ENCODE peak calls at places on chromosome 18, in five cellular contexts. X is psoas muscle, D is tibial nerve, K is thyroid gland, G is cardiac muscle cell. J is an unnamed sample. For H3K9me3, the result is how much of the 10 kb centered on the place peaks cover.

GRCh38 chr18:57803119-57803969 is at the start of gene ATP8B1:
- DNase-seq in K (peak), G (peak), X (peak), D (no peak), J (peak)

GRCh38 chr18:79400091-79400590 is 4.4 kb downstream of the NFATC1 start:
- DNase-seq in D (peak), X (peak), G (peak), K (peak), J (no peak)

GRCh38 chr18:58671941-58672565 is 788 bp downstream of the MALT1 start:
- DNase-seq in D (no peak), K (no peak), X (no peak), G (peak), J (no peak)

GRCh38 chr18:41972067-41973000 is 17.3 kb downstream of the PIK3C3 start:
- DNase-seq in G (peak), X (no peak), K (no peak), D (no peak), J (no peak)

GRCh38 chr18:57798713-57799373 is 4.3 kb downstream of the ATP8B1 start:
- DNase-seq in G (no peak), X (no peak), D (no peak), K (no peak), J (no peak)

GRCh38 chr18:46324556-46324955 is 220.4 kb downstream of the HAUS1 start:
- DNase-seq in K (no peak), X (no peak), D (no peak), G (peak), J (no peak)

GRCh38 chr18:77263471-77263774 is 13.8 kb downstream of the GALR1 start:
- DNase-seq in G (no peak), K (no peak), D (no peak), X (no peak), J (no peak)

GRCh38 chr18:4144201-4144600 is 310.9 kb downstream of the DLGAP1 start:
- DNase-seq in G (no peak), D (no peak), X (no peak), K (no peak), J (no peak)

GRCh38 chr18:72830109-72830508 is 37.7 kb downstream of the NETO1 start:
- DNase-seq in G (no peak), X (no peak), D (no peak), K (no peak), J (no peak)

GRCh38 chr18:12885500-12885899 is 1.5 kb upstream of the PTPN2 start:
- DNase-seq in G (no peak), X (no peak), K (no peak), D (no peak), J (no peak)

GRCh38 chr18:12883684-12884520 is at the start of gene PTPN2:
- DNase-seq in X (peak), D (peak), G (peak), K (peak), J (peak)

GRCh38 chr18:12886498-12887126 is 2.6 kb upstream of the PTPN2 start:
- DNase-seq in G (no peak), K (no peak), X (no peak), D (no peak), J (no peak)

GRCh38 chr18:12883003-12883683 is 894 bp downstream of the PTPN2 start:
- DNase-seq in D (no peak), K (peak), G (no peak), X (no peak), J (peak)

DNA sequence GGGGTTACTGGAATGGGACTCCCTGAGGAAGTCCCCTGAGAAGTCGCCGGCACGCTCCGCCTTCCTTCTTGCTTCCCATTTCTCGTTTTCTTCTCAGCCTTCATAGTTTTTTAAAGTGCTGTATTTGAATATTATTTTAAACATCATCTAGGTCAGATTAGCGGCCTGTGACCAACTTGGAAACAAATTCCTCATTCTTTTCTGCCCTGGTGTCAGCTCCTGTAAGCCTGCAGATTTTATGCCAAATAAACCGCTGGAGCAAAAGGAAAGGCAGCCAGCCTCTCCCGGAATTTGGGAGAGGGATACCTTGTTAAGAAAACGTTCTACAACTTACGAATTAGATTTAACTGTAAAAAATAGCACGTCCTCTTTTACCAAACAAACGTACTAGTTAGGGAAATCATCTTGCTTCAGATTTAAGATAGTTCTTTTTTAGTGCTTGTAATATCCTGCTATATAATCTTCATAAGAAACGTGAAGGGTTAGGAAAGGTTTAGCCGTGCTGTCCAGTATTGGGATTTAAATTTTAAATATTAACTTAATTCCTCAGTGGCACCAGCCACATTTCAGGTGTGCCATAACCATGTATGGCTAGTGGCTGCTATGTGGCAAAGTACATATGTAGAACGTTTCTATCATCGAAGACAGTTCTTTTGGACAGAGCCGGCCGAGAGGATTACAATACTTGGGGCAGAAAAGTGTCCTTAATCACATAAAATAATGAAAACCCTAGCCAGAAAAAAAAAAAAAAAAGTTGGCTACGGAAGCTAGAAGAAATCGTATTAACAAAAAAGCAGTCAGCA is 685 bp upstream of the PTPN2 start:
- DNase-seq in D (no peak), G (no peak), X (no peak), K (no peak), J (no peak)
- H3K4me3 ChIP-seq in D (peak), G (peak), X (peak), K (no peak), J (peak)

GRCh38 chr18:44579028-44579692 is 101.5 kb upstream of the SETBP1 start:
- DNase-seq in D (no peak), G (peak), X (no peak), K (no peak), J (peak)
- H3K27ac ChIP-seq in D (no peak), G (no peak), X (no peak), K (no peak), J (peak)

GRCh38 chr18:50473896-50474295 is 86.0 kb upstream of the MAPK4 start:
- DNase-seq in X (no peak), G (no peak), D (no peak), K (peak), J (no peak)

GRCh38 chr18:50475538-50476193 is 84.2 kb upstream of the MAPK4 start:
- DNase-seq in K (no peak), D (no peak), G (no peak), X (no peak), J (no peak)
- H3K9me3 ChIP-seq in K (under half), D (under half), G (under half), X (under half), J (under half)

GRCh38 chr18:63179422-63179821 is 140.1 kb downstream of the BCL2 start:
- DNase-seq in G (no peak), K (no peak), X (no peak), D (no peak), J (no peak)

GRCh38 chr18:63177259-63177658 is 142.3 kb downstream of the BCL2 start:
- DNase-seq in K (no peak), X (no peak), D (no peak), G (no peak), J (no peak)

GRCh38 chr18:63180333-63180732 is 139.2 kb downstream of the BCL2 start:
- DNase-seq in G (no peak), K (no peak), D (no peak), X (no peak), J (no peak)

GRCh38 chr18:63178526-63178880 is 141.1 kb downstream of the BCL2 start:
- DNase-seq in K (peak), G (peak), D (peak), X (peak), J (no peak)

DNA sequence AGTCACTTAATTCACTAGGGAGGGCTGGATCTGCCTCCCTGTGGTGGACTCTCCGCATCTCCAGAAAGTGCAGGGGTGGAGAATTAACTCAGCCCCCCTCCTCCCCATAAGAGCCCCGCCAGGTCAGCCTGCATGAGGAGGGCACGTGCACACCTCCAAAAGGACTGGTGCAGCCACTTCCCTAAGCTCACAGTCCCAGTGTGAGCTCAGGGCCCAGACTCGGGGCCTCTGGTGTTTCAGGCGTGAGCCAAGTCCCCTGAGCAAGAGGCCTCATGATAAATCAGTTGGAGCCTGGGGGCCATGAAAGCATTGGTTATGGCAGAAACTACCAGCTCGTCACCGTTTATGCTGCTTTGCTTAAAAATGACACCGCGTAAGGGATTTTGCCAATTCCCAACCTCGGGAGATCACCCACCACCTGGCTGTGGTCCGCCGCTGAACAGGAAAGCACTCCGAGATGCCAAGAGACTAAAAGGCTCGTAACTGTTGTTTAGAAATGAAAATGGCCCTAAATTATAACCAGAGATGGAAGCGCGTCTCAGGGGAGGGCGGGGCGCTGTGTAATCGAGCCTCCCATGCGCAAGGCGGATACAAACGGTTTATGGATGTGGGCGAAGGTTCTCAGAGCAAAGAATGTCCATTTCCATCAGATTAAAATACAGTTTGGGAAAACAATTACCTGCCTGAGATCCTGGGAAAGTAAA is 141.6 kb downstream of the BCL2 start:
- DNase-seq in X (peak), D (peak), G (no peak), K (no peak), J (no peak)
- H3K4me3 ChIP-seq in X (peak), D (no peak), G (no peak), K (no peak), J (no peak)

DNA sequence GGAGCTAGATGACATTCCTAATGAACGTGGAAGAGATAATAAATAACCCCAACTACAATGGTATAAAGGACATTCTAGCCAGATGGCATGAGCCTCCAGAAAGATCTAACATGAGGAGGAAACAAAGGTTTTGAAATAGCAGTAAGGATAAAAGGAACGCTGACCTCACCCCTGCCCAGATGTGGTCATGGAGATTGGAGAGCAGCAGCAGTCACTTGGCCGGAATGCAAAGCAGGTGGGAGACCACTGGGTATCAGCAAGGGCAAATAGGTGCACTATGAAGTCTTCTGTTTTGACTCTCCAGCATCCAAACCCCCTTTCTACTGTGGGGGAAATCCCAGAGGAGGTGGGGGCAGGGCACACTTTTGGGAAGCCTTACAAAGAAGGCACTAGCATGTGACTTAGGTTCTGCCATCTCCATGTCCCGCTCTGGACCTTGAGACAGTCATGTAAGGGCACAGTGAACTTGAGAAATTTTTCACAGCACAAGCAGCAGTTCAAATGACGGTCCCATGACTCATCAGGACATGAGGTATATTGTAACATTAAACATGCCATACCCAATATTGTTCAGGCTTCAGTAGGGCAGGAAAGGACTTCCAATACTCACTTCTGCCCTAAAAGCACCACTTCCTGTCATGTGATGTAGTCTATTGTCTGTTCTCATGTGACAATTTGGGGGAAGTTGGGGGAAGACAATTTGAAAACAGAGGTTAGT is 55.2 kb downstream of the METTL4 start:
- DNase-seq in K (no peak), X (no peak), D (no peak), G (peak), J (peak)
- H3K27ac ChIP-seq in K (no peak), X (peak), D (no peak), G (no peak), J (peak)

GRCh38 chr18:71630686-71631085 is 913.5 kb downstream of the CBLN2 start:
- DNase-seq in G (peak), D (no peak), K (no peak), X (no peak), J (no peak)

GRCh38 chr18:71625691-71626090 is 918.5 kb downstream of the CBLN2 start:
- DNase-seq in G (no peak), D (no peak), X (no peak), K (no peak), J (no peak)
- H3K9me3 ChIP-seq in G (under half), D (under half), X (under half), K (under half), J (under half)

J was measured in SJSA1.